ENCODE peak calls at places on chromosome 15, in five cellular contexts. One of them, this sample, is unnamed.

GRCh38 chr15:33837294-33837693 is 131.0 kb upstream of the CHRM5 start:
- DNase-seq in NCI-H345: no peak
- DNase-seq in RWPE1: no peak
- DNase-seq in NCI-H748 treated with DMSO at 0.1 percent for 48 hours: no peak
- DNase-seq in ELR: no peak
- DNase-seq in this sample: no peak

GRCh38 chr15:81749667-81750360 is 296.0 kb downstream of the MEX3B start:
- DNase-seq in NCI-H345: peak
- DNase-seq in RWPE1: no peak
- DNase-seq in NCI-H748 treated with DMSO at 0.1 percent for 48 hours: no peak
- DNase-seq in ELR: no peak
- DNase-seq in this sample: peak

GRCh38 chr15:67758610-67759300 is 66.6 kb upstream of the SKOR1 start:
- DNase-seq in NCI-H345: no peak
- DNase-seq in RWPE1: no peak
- DNase-seq in NCI-H748 treated with DMSO at 0.1 percent for 48 hours: no peak
- DNase-seq in ELR: no peak
- DNase-seq in this sample: no peak

GRCh38 chr15:80559320-80559693 is 135.8 kb upstream of the ABHD17C start:
- DNase-seq in NCI-H345: no peak
- DNase-seq in RWPE1: no peak
- DNase-seq in NCI-H748 treated with DMSO at 0.1 percent for 48 hours: no peak
- DNase-seq in ELR: no peak
- DNase-seq in this sample: no peak

GRCh38 chr15:37984368-37984767 is 49.9 kb downstream of the TMCO5A start:
- DNase-seq in NCI-H345: no peak
- DNase-seq in RWPE1: no peak
- DNase-seq in NCI-H748 treated with DMSO at 0.1 percent for 48 hours: no peak
- DNase-seq in ELR: no peak
- DNase-seq in this sample: no peak

GRCh38 chr15:67133738-67134576 is 68.6 kb downstream of the SMAD3 start:
- DNase-seq in NCI-H345: no peak
- DNase-seq in RWPE1: no peak
- DNase-seq in NCI-H748 treated with DMSO at 0.1 percent for 48 hours: no peak
- DNase-seq in ELR: peak
- DNase-seq in this sample: no peak

GRCh38 chr15:90174140-90174891 is 26.8 kb upstream of the SEMA4B start:
- DNase-seq in NCI-H345: peak
- DNase-seq in RWPE1: no peak
- DNase-seq in NCI-H748 treated with DMSO at 0.1 percent for 48 hours: no peak
- DNase-seq in ELR: no peak
- DNase-seq in this sample: peak

GRCh38 chr15:70033529-70034140 is 64.1 kb downstream of the TLE3 start:
- DNase-seq in NCI-H345: peak
- DNase-seq in RWPE1: peak
- DNase-seq in NCI-H748 treated with DMSO at 0.1 percent for 48 hours: peak
- DNase-seq in ELR: peak
- DNase-seq in this sample: peak

GRCh38 chr15:41332788-41333527 is at the start of gene NUSAP1:
- DNase-seq in NCI-H345: peak
- DNase-seq in RWPE1: no peak
- DNase-seq in NCI-H748 treated with DMSO at 0.1 percent for 48 hours: no peak
- DNase-seq in ELR: no peak
- DNase-seq in this sample: no peak

GRCh38 chr15:87877114-87877810 is 379.3 kb downstream of the NTRK3 start:
- DNase-seq in NCI-H345: no peak
- DNase-seq in RWPE1: no peak
- DNase-seq in NCI-H748 treated with DMSO at 0.1 percent for 48 hours: no peak
- DNase-seq in ELR: peak
- DNase-seq in this sample: no peak

GRCh38 chr15:88646088-88646405 is 7.2 kb downstream of the ISG20 start:
- DNase-seq in NCI-H345: no peak
- DNase-seq in RWPE1: no peak
- DNase-seq in NCI-H748 treated with DMSO at 0.1 percent for 48 hours: no peak
- DNase-seq in ELR: no peak
- DNase-seq in this sample: no peak

GRCh38 chr15:70597056-70597603 is 166.2 kb downstream of the UACA start:
- DNase-seq in NCI-H345: no peak
- DNase-seq in RWPE1: peak
- DNase-seq in NCI-H748 treated with DMSO at 0.1 percent for 48 hours: no peak
- DNase-seq in ELR: peak
- DNase-seq in this sample: no peak

GRCh38 chr15:100733088-100733487 is 130.7 kb downstream of the ASB7 start:
- DNase-seq in NCI-H345: no peak
- DNase-seq in RWPE1: no peak
- DNase-seq in NCI-H748 treated with DMSO at 0.1 percent for 48 hours: no peak
- DNase-seq in ELR: peak
- DNase-seq in this sample: no peak

GRCh38 chr15:80272987-80273386 is 21.0 kb upstream of the CTXND1 start:
- DNase-seq in NCI-H345: no peak
- DNase-seq in RWPE1: no peak
- DNase-seq in NCI-H748 treated with DMSO at 0.1 percent for 48 hours: no peak
- DNase-seq in ELR: no peak
- DNase-seq in this sample: no peak

GRCh38 chr15:78195735-78196201 is 38.6 kb downstream of the ACSBG1 start:
- DNase-seq in NCI-H345: peak
- DNase-seq in RWPE1: peak
- DNase-seq in NCI-H748 treated with DMSO at 0.1 percent for 48 hours: no peak
- DNase-seq in ELR: peak
- DNase-seq in this sample: no peak

GRCh38 chr15:68259883-68260282 is 17.7 kb upstream of the FEM1B start:
- DNase-seq in NCI-H345: no peak
- DNase-seq in RWPE1: no peak
- DNase-seq in NCI-H748 treated with DMSO at 0.1 percent for 48 hours: no peak
- DNase-seq in ELR: no peak
- DNase-seq in this sample: no peak

GRCh38 chr15:30038667-30039523 is 43.9 kb upstream of the GOLGA8J start:
- DNase-seq in NCI-H345: peak
- DNase-seq in RWPE1: peak
- DNase-seq in NCI-H748 treated with DMSO at 0.1 percent for 48 hours: no peak
- DNase-seq in ELR: no peak
- DNase-seq in this sample: peak

GRCh38 chr15:45307230-45307924 is 55.3 kb downstream of the SLC28A2 start:
- DNase-seq in NCI-H345: peak
- DNase-seq in RWPE1: peak
- DNase-seq in NCI-H748 treated with DMSO at 0.1 percent for 48 hours: peak
- DNase-seq in ELR: peak
- DNase-seq in this sample: peak

GRCh38 chr15:33988384-33988783 is 20.1 kb downstream of the CHRM5 start:
- DNase-seq in NCI-H345: no peak
- DNase-seq in RWPE1: no peak
- DNase-seq in NCI-H748 treated with DMSO at 0.1 percent for 48 hours: no peak
- DNase-seq in ELR: peak
- DNase-seq in this sample: no peak

GRCh38 chr15:75089781-75090734 is 66.7 kb downstream of the PPCDC start:
- DNase-seq in NCI-H345: no peak
- DNase-seq in RWPE1: no peak
- DNase-seq in NCI-H748 treated with DMSO at 0.1 percent for 48 hours: no peak
- DNase-seq in ELR: peak
- DNase-seq in this sample: no peak

GRCh38 chr15:65893060-65893459 is 23.8 kb downstream of the RAB11A start:
- DNase-seq in NCI-H345: no peak
- DNase-seq in RWPE1: no peak
- DNase-seq in NCI-H748 treated with DMSO at 0.1 percent for 48 hours: no peak
- DNase-seq in ELR: no peak
- DNase-seq in this sample: no peak

GRCh38 chr15:47513496-47513895 is 203.8 kb upstream of the SEMA6D start:
- DNase-seq in NCI-H345: no peak
- DNase-seq in RWPE1: no peak
- DNase-seq in NCI-H748 treated with DMSO at 0.1 percent for 48 hours: no peak
- DNase-seq in ELR: no peak
- DNase-seq in this sample: no peak

GRCh38 chr15:80946576-80946975 is 43.0 kb downstream of the MESD start:
- DNase-seq in NCI-H345: no peak
- DNase-seq in RWPE1: no peak
- DNase-seq in NCI-H748 treated with DMSO at 0.1 percent for 48 hours: no peak
- DNase-seq in ELR: no peak
- DNase-seq in this sample: no peak

GRCh38 chr15:87667643-87668042 is 588.9 kb downstream of the NTRK3 start:
- DNase-seq in NCI-H345: no peak
- DNase-seq in RWPE1: no peak
- DNase-seq in NCI-H748 treated with DMSO at 0.1 percent for 48 hours: no peak
- DNase-seq in ELR: no peak
- DNase-seq in this sample: no peak

GRCh38 chr15:40234783-40235182 is 4.1 kb upstream of the PAK6 start:
- DNase-seq in NCI-H345: no peak
- DNase-seq in RWPE1: peak
- DNase-seq in NCI-H748 treated with DMSO at 0.1 percent for 48 hours: no peak
- DNase-seq in ELR: no peak
- DNase-seq in this sample: no peak

GRCh38 chr15:57866149-57866736 is 159.7 kb downstream of the POLR2M start:
- DNase-seq in NCI-H345: peak
- DNase-seq in RWPE1: peak
- DNase-seq in NCI-H748 treated with DMSO at 0.1 percent for 48 hours: peak
- DNase-seq in ELR: peak
- DNase-seq in this sample: peak

GRCh38 chr15:48634934-48635333 is 10.6 kb downstream of the FBN1 start:
- DNase-seq in NCI-H345: no peak
- DNase-seq in RWPE1: no peak
- DNase-seq in NCI-H748 treated with DMSO at 0.1 percent for 48 hours: no peak
- DNase-seq in ELR: peak
- DNase-seq in this sample: no peak

GRCh38 chr15:88535607-88536313 is 10.7 kb downstream of the DET1 start:
- DNase-seq in NCI-H345: no peak
- DNase-seq in RWPE1: no peak
- DNase-seq in NCI-H748 treated with DMSO at 0.1 percent for 48 hours: no peak
- DNase-seq in ELR: no peak
- DNase-seq in this sample: no peak

GRCh38 chr15:43776101-43776717 is 557 bp downstream of the ELL3 start:
- DNase-seq in NCI-H345: peak
- DNase-seq in RWPE1: no peak
- DNase-seq in NCI-H748 treated with DMSO at 0.1 percent for 48 hours: no peak
- DNase-seq in ELR: no peak
- DNase-seq in this sample: no peak

GRCh38 chr15:40421246-40422157 is 15.9 kb downstream of the IVD start:
- DNase-seq in NCI-H345: peak
- DNase-seq in RWPE1: peak
- DNase-seq in NCI-H748 treated with DMSO at 0.1 percent for 48 hours: peak
- DNase-seq in ELR: peak
- DNase-seq in this sample: peak

GRCh38 chr15:96326551-96327154 is 3.8 kb upstream of the NR2F2 start:
- DNase-seq in NCI-H345: peak
- DNase-seq in RWPE1: no peak
- DNase-seq in NCI-H748 treated with DMSO at 0.1 percent for 48 hours: no peak
- DNase-seq in ELR: peak
- DNase-seq in this sample: no peak